ENCODE peak calls at places on chromosomes 3 and 15, in eight cellular contexts. D is activated gamma-delta T cell, I is GM23338, J is colonic mucosa, W is progenitor cell of endocrine pancreas, R is AG04449, P is SJSA1, H is AG10803. L is an unnamed sample.
A peak's percentile ranks its signal among the peaks of the same experiment; 100 is the strongest.

GRCh38 chr3:195537995-195538394 is 5.1 kb downstream of the PPP1R2 start:
- DNase-seq in P (no peak), R (no peak), I (no peak), W (no peak), D (no peak), H (no peak), J (no peak), L (no peak)

GRCh38 chr3:185629554-185630181 is 43.6 kb downstream of the SENP2 start:
- DNase-seq in D (no peak), J (no peak), R (no peak), P (no peak), I (no peak), W (no peak), H (no peak), L (no peak)

GRCh38 chr15:52408823-52409222 is 113.2 kb upstream of the MYO5C start:
- DNase-seq in D (no peak), R (no peak), H (no peak), I (no peak), W (no peak), P (no peak), J (no peak), L (no peak)

GRCh38 chr3:195270350-195271115 is 426 bp downstream of the XXYLT1 start:
- DNase-seq in J (peak; percentile 80), H (peak; percentile 25), I (peak; percentile 80), P (peak; percentile 59), R (no peak), D (peak; percentile 29), W (peak; percentile 70), L (peak; percentile 68)

GRCh38 chr3:183073839-183074615 is 25.3 kb downstream of the MCCC1 start:
- DNase-seq in I (no peak), H (no peak), P (no peak), W (no peak), D (no peak), J (no peak), R (no peak), L (no peak)

GRCh38 chr15:100252359-100252758 is 89.4 kb downstream of the ADAMTS17 start:
- DNase-seq in H (no peak), D (no peak), J (no peak), I (no peak), P (peak; percentile 13), W (no peak), R (no peak), L (no peak)

GRCh38 chr3:30169459-30169858 is 436.9 kb upstream of the TGFBR2 start:
- DNase-seq in I (no peak), W (no peak), P (no peak), H (no peak), D (no peak), R (no peak), J (no peak), L (no peak)

GRCh38 chr3:172150896-172151295 is 111.5 kb downstream of the FNDC3B start:
- DNase-seq in H (no peak), J (no peak), R (no peak), W (no peak), D (no peak), I (no peak), P (no peak), L (no peak)

GRCh38 chr3:196638922-196639516 is 475 bp upstream of the NRROS start:
- DNase-seq in J (no peak), I (no peak), H (no peak), W (no peak), D (no peak), R (no peak), P (no peak), L (no peak)

GRCh38 chr3:31364711-31365110 is 168.0 kb upstream of the STT3B start:
- DNase-seq in R (no peak), P (no peak), J (no peak), W (no peak), I (no peak), H (peak; percentile 62), D (no peak), L (no peak)

GRCh38 chr3:193816656-193817311 is 223.8 kb downstream of the OPA1 start:
- DNase-seq in R (no peak), J (peak; percentile 86), H (peak; percentile 4), W (no peak), D (no peak), I (peak; percentile 92), P (no peak), L (peak; percentile 83)

GRCh38 chr3:194249323-194250103 is 101.6 kb downstream of the CPN2 start:
- DNase-seq in D (no peak), I (no peak), W (no peak), J (no peak), P (no peak), R (no peak), H (no peak), L (no peak)

GRCh38 chr15:50970524-50970923 is 62.0 kb downstream of the AP4E1 start:
- DNase-seq in R (no peak), H (no peak), D (no peak), P (no peak), J (no peak), I (no peak), W (no peak), L (no peak)

GRCh38 chr3:53255360-53255774 is 455 bp downstream of the TKT start:
- DNase-seq in P (no peak), J (peak; percentile 44), D (peak; percentile 37), H (no peak), W (peak; percentile 15), I (no peak), R (no peak), L (peak; percentile 45)

GRCh38 chr3:30777426-30777825 is 117.0 kb downstream of the GADL1 start:
- DNase-seq in P (no peak), H (no peak), R (no peak), W (no peak), I (no peak), D (no peak), J (no peak), L (no peak)

GRCh38 chr15:52787549-52788098 is 2.5 kb downstream of the ONECUT1 start:
- DNase-seq in J (no peak), R (no peak), I (peak; percentile 57), W (no peak), D (no peak), H (no peak), P (no peak), L (peak; percentile 43)

GRCh38 chr3:62601238-62601856 is 228.0 kb upstream of the FEZF2 start:
- DNase-seq in P (no peak), W (no peak), R (no peak), J (no peak), I (no peak), H (peak; percentile 68), D (no peak), L (peak; percentile 2)

GRCh38 chr3:112776000-112776399 is 70.7 kb downstream of the CD200R1L start:
- DNase-seq in J (no peak), R (no peak), D (no peak), P (no peak), W (no peak), I (no peak), H (peak; percentile 45), L (no peak)

GRCh38 chr3:41117398-41117870 is 81.9 kb upstream of the CTNNB1 start:
- DNase-seq in H (peak; percentile 88), P (peak; percentile 91), D (peak; percentile 50), R (peak; percentile 88), J (peak; percentile 93), W (no peak), I (peak; percentile 7), L (peak; percentile 93)

GRCh38 chr3:85853805-85854204 is 895.0 kb downstream of the CADM2 start:
- DNase-seq in W (no peak), I (no peak), D (no peak), R (no peak), J (no peak), P (no peak), H (no peak), L (no peak)

GRCh38 chr15:101480613-101481380 is 8.7 kb downstream of the PCSK6 start:
- DNase-seq in J (no peak), I (no peak), R (no peak), W (no peak), H (no peak), P (no peak), D (no peak), L (no peak)

GRCh38 chr3:120908030-120908802 is at the start of gene STXBP5L:
- DNase-seq in J (peak; percentile 91), D (no peak), W (peak; percentile 97), I (peak; percentile 99), R (no peak), H (peak; percentile 51), P (peak; percentile 75), L (peak; percentile 86)

GRCh38 chr15:77983708-77984445 is 93.6 kb downstream of the TBC1D2B start:
- DNase-seq in P (peak; percentile 40), D (no peak), J (peak; percentile 19), I (peak; percentile 34), W (no peak), R (no peak), H (peak; percentile 28), L (peak; percentile 41)

L was measured in mucosa of descending colon.